ENCODE peak calls at places on chromosomes 5 and 9, in five cellular contexts. B, Y, J, Z and X are unnamed samples.

GRCh38 chr9:73531658-73532057 is 380.0 kb downstream of the ANXA1 start:
- DNase-seq in B (no peak), Z (no peak), J (no peak), Y (no peak), X (no peak)

GRCh38 chr5:133292300-133292699 is 240.5 kb downstream of the HSPA4 start:
- DNase-seq in J (no peak), Z (no peak), B (no peak), Y (peak), X (no peak)

GRCh38 chr9:115098226-115098965 is 19.6 kb downstream of the TNC start:
- DNase-seq in J (no peak), Y (no peak), Z (peak), B (no peak), X (no peak)

GRCh38 chr5:72453260-72453775 is 53.9 kb downstream of the ZNF366 start:
- DNase-seq in J (no peak), Z (no peak), B (no peak), Y (no peak), X (no peak)

GRCh38 chr5:95958308-95959014 is 3.2 kb downstream of the ELL2 start:
- DNase-seq in B (no peak), J (no peak), Z (peak), Y (no peak), X (no peak)

GRCh38 chr5:41211417-41211816 is 1.9 kb downstream of the C6 start:
- DNase-seq in B (no peak), J (no peak), Y (no peak), Z (no peak), X (no peak)

GRCh38 chr5:178331491-178331981 is 98.9 kb upstream of the PHYKPL start:
- DNase-seq in B (peak), Z (peak), J (no peak), Y (peak), X (no peak)

GRCh38 chr9:124372038-124372437 is 43.2 kb downstream of the PSMB7 start:
- DNase-seq in B (no peak), Y (no peak), Z (peak), J (no peak), X (no peak)

GRCh38 chr5:134084166-134084565 is 30.3 kb upstream of the TCF7 start:
- DNase-seq in J (no peak), Y (no peak), Z (no peak), B (no peak), X (no peak)

GRCh38 chr5:132176987-132177386 is 50.7 kb downstream of the P4HA2 start:
- DNase-seq in J (peak), Z (peak), B (no peak), Y (no peak), X (no peak)

GRCh38 chr9:100058699-100059579 is 39.9 kb downstream of the ERP44 start:
- DNase-seq in J (peak), Y (no peak), B (no peak), Z (no peak), X (no peak)

GRCh38 chr9:10274983-10275382 is 337.8 kb downstream of the PTPRD start:
- DNase-seq in Z (peak), J (no peak), Y (no peak), B (no peak), X (no peak)

GRCh38 chr5:32426440-32427151 is 17.9 kb downstream of the ZFR start:
- DNase-seq in B (no peak), J (no peak), Z (no peak), Y (no peak), X (no peak)

GRCh38 chr5:96259211-96259772 is 173.8 kb downstream of the PCSK1 start:
- DNase-seq in B (no peak), Z (peak), J (no peak), Y (peak), X (no peak)

DNA sequence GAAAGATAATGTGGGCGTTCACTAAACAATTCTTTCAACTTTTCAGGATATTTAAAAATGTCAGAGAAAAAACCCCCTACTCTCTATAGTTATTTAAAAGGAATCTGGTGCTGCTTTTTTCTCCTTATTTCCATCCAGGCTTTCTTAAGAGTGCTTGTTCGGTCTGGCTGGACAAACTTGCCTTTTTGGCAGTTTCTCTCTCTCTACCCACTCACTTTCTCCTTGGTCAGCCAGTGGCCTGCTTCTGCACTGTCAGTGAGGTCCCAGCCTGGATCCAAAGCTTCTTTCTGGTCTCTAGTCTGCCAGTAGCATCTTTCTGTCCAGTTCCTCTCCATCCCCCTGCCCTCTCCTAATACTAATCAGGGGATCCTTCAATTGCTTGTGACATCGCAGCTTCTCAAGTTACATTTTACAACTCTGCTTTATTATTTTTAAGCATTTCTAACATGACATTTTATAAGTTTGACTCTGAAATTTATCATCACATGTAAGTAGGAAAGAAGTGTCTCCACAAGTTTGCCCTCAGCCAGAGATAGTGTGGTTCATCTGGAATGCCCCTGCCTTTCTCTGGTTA is 50.4 kb downstream of the PIK3R1 start:
- DNase-seq in Z (peak), B (no peak), Y (no peak), J (no peak), X (no peak)
- H3K27ac ChIP-seq in Z (peak), B (peak), Y (no peak), J (no peak), X (no peak)

GRCh38 chr5:124803617-124804331 is 57.3 kb upstream of the ZNF608 start:
- DNase-seq in Y (no peak), Z (no peak), B (no peak), J (no peak), X (no peak)

GRCh38 chr5:124810420-124810819 is 64.0 kb upstream of the ZNF608 start:
- DNase-seq in Z (no peak), B (no peak), J (no peak), Y (no peak), X (no peak)

GRCh38 chr5:124808842-124809268 is 62.4 kb upstream of the ZNF608 start:
- DNase-seq in Z (no peak), J (no peak), Y (no peak), B (no peak), X (no peak)

GRCh38 chr5:124806026-124806856 is 59.8 kb upstream of the ZNF608 start:
- DNase-seq in Z (peak), B (peak), J (no peak), Y (no peak), X (no peak)

DNA sequence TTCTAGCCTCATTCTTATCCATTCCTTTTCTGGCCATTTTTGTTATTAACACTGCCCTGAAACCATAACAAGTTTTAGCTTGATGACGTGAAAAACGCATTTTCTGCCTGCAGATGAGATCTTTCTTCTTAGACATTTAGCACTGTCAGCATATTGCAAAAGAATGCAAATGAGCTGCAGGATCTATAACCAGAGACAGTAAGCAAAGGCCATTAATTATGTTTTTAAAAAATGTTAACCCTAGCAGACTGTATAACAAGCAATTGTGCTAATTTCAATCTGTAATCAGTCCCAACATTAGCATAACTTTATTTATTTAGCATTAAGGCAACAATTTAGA is 60.4 kb upstream of the ZNF608 start:
- DNase-seq in J (no peak), B (no peak), Y (no peak), Z (peak), X (no peak)
- H3K27ac ChIP-seq in J (no peak), B (peak), Y (no peak), Z (no peak), X (no peak)

GRCh38 chr9:111152614-111153013 is 114.3 kb upstream of the LPAR1 start:
- DNase-seq in Y (no peak), Z (no peak), B (no peak), J (no peak), X (no peak)

GRCh38 chr9:111150241-111150640 is 112.0 kb upstream of the LPAR1 start:
- DNase-seq in J (no peak), Y (no peak), Z (no peak), B (peak), X (no peak)

GRCh38 chr9:111158375-111158774 is 120.1 kb upstream of the LPAR1 start:
- DNase-seq in J (no peak), B (peak), Y (no peak), Z (no peak), X (no peak)

GRCh38 chr9:111148994-111149759 is 110.9 kb upstream of the LPAR1 start:
- DNase-seq in Z (no peak), Y (no peak), B (no peak), J (no peak), X (no peak)

GRCh38 chr9:111153973-111154590 is 115.8 kb upstream of the LPAR1 start:
- DNase-seq in J (no peak), Y (no peak), Z (peak), B (no peak), X (no peak)
- H3K27ac ChIP-seq in J (no peak), Y (no peak), Z (no peak), B (no peak), X (no peak)

DNA sequence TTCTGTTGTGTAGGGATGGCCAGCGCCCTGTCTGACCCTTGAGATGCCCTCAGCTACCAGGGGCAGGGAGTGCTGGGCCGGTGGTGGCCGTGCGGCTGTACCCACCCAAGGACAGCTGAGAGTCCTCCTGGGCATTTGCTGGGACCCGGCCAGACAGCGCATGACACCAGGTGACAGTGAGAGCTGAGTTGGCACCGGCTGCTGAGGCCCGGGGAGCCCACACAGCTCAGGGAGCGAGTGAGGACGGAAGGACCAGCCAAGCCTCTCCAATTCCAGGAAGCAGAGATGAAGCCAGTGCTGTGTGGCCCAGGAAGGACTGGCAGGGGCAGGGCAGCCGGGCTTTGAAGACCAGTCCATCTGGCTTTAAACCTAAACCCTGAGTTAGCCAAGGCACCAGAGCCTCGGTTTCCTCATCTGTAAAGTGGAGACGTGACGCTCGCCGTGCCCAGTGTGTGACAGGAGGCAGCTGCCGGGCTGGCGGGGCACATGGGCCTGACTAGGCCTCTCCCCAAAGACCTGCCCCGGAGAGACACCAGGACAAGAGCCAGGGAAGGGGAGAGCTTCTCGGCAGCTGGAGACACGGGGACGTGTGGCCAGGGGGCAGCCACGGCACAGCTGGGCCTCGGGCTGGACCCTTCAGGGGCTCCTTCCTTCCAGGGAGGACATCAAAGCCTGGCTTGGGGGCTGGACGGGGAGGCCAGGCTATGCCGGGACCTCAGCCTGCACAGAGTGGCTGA is 3.0 kb upstream of the AGPAT2 start:
- DNase-seq in B (no peak), J (no peak), Y (no peak), Z (no peak), X (no peak)
- H3K27ac ChIP-seq in B (no peak), J (no peak), Y (no peak), Z (no peak), X (no peak)

GRCh38 chr5:64688965-64689364 is 1.3 kb upstream of the SHISAL2B start:
- DNase-seq in B (no peak), Z (no peak), J (no peak), Y (no peak), X (no peak)
- H3K27ac ChIP-seq in B (no peak), Z (no peak), J (no peak), Y (no peak), X (no peak)

GRCh38 chr9:68495287-68495686 is 45.4 kb downstream of the TMEM252 start:
- DNase-seq in Z (no peak), B (no peak), Y (no peak), J (no peak), X (no peak)

GRCh38 chr9:68492801-68493200 is 47.9 kb downstream of the TMEM252 start:
- DNase-seq in Z (no peak), Y (no peak), J (no peak), B (no peak), X (no peak)

GRCh38 chr9:68493953-68494541 is 46.6 kb downstream of the TMEM252 start:
- DNase-seq in Y (no peak), Z (no peak), J (no peak), B (no peak), X (no peak)

GRCh38 chr9:68488126-68488525 is 52.6 kb downstream of the TMEM252 start:
- DNase-seq in J (no peak), Z (no peak), Y (no peak), B (no peak), X (no peak)

DNA sequence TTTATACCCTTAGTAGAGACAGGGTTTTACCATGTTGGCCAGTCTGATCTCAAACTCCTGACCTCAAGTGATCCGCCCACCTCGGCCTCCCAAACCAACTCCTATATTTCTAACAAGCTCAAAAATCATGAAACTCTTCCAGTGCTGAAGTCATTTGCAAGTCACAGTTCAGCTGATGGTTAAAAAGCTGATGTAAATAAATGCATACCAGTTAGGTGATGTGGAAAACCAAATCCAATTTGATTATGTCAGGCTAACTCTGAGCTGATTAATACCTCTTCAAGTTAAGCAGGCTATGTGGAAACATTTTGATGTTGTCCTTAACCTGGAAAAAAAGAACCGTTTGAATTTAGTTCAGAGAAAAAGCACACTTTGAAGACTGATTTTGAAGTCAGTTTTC is 51.0 kb downstream of the TMEM252 start:
- DNase-seq in Z (peak), B (no peak), J (no peak), Y (no peak), X (no peak)
- H3K27ac ChIP-seq in Z (peak), B (no peak), J (no peak), Y (no peak), X (no peak)

DNA sequence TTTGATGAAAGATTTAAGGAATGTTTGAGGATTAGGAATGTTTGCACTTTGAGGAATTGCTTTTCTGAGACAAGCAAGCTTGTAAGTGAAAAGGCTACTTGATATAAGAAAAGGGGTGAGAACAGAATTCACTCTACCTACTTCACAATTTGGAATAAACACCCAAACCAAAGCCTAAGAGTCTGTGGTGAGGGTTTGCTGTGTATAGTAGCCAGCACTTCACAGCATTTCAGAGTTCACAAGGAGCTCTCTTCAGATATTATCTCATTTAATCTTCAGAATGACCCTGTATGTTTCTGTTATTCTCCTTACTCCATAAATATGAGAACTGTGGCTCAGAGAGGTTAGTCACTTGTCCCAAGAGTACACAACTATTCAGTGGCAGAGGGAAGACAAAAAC is 92.5 kb downstream of the FRMD3 start:
- DNase-seq in Y (no peak), B (no peak), J (no peak), Z (no peak), X (no peak)
- H3K27ac ChIP-seq in Y (no peak), B (no peak), J (no peak), Z (no peak), X (no peak)

DNA sequence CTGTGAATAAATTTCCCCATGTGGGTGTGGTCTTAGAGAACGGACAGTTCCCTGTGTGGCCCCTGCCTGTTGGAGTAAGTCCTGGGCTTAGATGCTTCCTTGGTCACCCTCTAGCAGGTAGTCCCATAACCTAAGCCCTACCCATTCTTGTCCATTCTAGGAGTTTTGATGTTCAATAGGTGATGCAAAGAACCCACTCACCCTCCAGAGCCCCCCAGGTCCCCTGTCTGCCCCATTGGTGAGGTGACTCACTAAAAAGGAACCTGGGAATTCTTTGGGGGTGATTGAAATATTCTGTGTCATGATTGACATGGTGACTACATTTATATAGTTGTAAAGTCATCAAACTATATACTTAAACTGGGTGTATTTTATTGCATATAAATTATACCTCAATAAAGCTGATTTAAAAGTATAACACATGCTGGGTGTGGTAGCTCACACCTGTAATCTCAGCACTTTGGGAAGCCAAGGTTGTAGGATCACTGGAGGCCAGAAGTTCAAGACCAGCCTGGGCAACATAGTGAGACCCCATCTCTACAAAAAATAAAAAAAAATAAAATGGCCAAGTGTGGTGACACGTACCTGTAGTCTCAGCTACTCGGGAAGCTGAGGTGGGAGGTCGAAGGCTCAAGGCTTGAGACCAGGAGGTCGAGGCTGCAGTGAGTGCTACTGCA is 20.8 kb upstream of the GTF3C5 start:
- DNase-seq in J (no peak), Y (no peak), B (no peak), Z (no peak), X (no peak)
- H3K27ac ChIP-seq in J (no peak), Y (no peak), B (no peak), Z (no peak), X (no peak)

GRCh38 chr9:129611302-129611800 is 9.6 kb downstream of the C9orf50 start:
- DNase-seq in Y (no peak), B (no peak), J (peak), Z (no peak), X (no peak)
- H3K27ac ChIP-seq in Y (no peak), B (no peak), J (no peak), Z (no peak), X (no peak)